ENCODE peak calls at places on chromosome 17, in four cellular contexts. One of them, this sample, is unnamed.

GRCh38 chr17:59914274-59914854 is 21.4 kb downstream of the RPS6KB1 start:
- DNase-seq in HFF-Myc: no peak
- DNase-seq in IMR-90: peak
- DNase-seq in fibroblast of lung: peak
- DNase-seq in this sample: peak

GRCh38 chr17:79671387-79671752 is 59.4 kb upstream of the ENPP7 start:
- DNase-seq in fibroblast of lung: no peak
- DNase-seq in IMR-90: no peak
- DNase-seq in HFF-Myc: no peak
- DNase-seq in this sample: no peak

GRCh38 chr17:15213381-15214087 is 51.6 kb downstream of the PMP22 start:
- DNase-seq in HFF-Myc: no peak
- DNase-seq in fibroblast of lung: no peak
- DNase-seq in IMR-90: peak
- DNase-seq in this sample: peak

GRCh38 chr17:65287040-65287439 is 149.9 kb downstream of the RGS9 start:
- DNase-seq in HFF-Myc: no peak
- DNase-seq in IMR-90: peak
- DNase-seq in fibroblast of lung: peak
- DNase-seq in this sample: peak

GRCh38 chr17:38879878-38880727 is 10.2 kb downstream of the LASP1 start:
- DNase-seq in IMR-90: peak
- DNase-seq in fibroblast of lung: peak
- DNase-seq in HFF-Myc: no peak
- DNase-seq in this sample: peak

GRCh38 chr17:80786470-80786869 is 205.2 kb upstream of the CHMP6 start:
- DNase-seq in HFF-Myc: no peak
- DNase-seq in fibroblast of lung: peak
- DNase-seq in IMR-90: no peak
- DNase-seq in this sample: no peak

GRCh38 chr17:77240976-77241375 is 100.2 kb downstream of the SEC14L1 start:
- DNase-seq in fibroblast of lung: no peak
- DNase-seq in IMR-90: no peak
- DNase-seq in HFF-Myc: no peak
- DNase-seq in this sample: no peak

GRCh38 chr17:59963738-59964454 is 644 bp downstream of the RNFT1 start:
- DNase-seq in IMR-90: peak
- DNase-seq in HFF-Myc: no peak
- DNase-seq in fibroblast of lung: peak
- DNase-seq in this sample: peak

GRCh38 chr17:59387351-59388069 is 56.1 kb downstream of the YPEL2 start:
- DNase-seq in HFF-Myc: no peak
- DNase-seq in fibroblast of lung: no peak
- DNase-seq in IMR-90: no peak
- DNase-seq in this sample: no peak

GRCh38 chr17:76735586-76736348 is 1.4 kb downstream of the SRSF2 start:
- DNase-seq in fibroblast of lung: no peak
- DNase-seq in IMR-90: no peak
- DNase-seq in HFF-Myc: no peak
- DNase-seq in this sample: no peak

GRCh38 chr17:5607946-5608345 is 23.6 kb upstream of the NLRP1 start:
- DNase-seq in HFF-Myc: no peak
- DNase-seq in fibroblast of lung: no peak
- DNase-seq in IMR-90: no peak
- DNase-seq in this sample: no peak

GRCh38 chr17:77231076-77231871 is 90.5 kb downstream of the SEC14L1 start:
- DNase-seq in IMR-90: no peak
- DNase-seq in HFF-Myc: no peak
- DNase-seq in fibroblast of lung: no peak
- DNase-seq in this sample: no peak

GRCh38 chr17:76075364-76076099 is 951 bp downstream of the GALR2 start:
- DNase-seq in IMR-90: no peak
- DNase-seq in fibroblast of lung: no peak
- DNase-seq in HFF-Myc: no peak
- DNase-seq in this sample: no peak

GRCh38 chr17:68052810-68053209 is 17.3 kb downstream of the KPNA2 start:
- DNase-seq in fibroblast of lung: no peak
- DNase-seq in HFF-Myc: no peak
- DNase-seq in IMR-90: no peak
- DNase-seq in this sample: no peak

GRCh38 chr17:19541445-19541844 is 7.8 kb downstream of the SLC47A1 start:
- DNase-seq in IMR-90: no peak
- DNase-seq in fibroblast of lung: no peak
- DNase-seq in HFF-Myc: no peak
- DNase-seq in this sample: no peak

GRCh38 chr17:47987240-47987835 is 16.4 kb downstream of the CDK5RAP3 start:
- DNase-seq in IMR-90: no peak
- DNase-seq in fibroblast of lung: peak
- DNase-seq in HFF-Myc: no peak
- DNase-seq in this sample: no peak

GRCh38 chr17:50627782-50628601 is 6.7 kb upstream of the ABCC3 start:
- DNase-seq in IMR-90: no peak
- DNase-seq in HFF-Myc: no peak
- DNase-seq in fibroblast of lung: no peak
- DNase-seq in this sample: no peak

GRCh38 chr17:59511726-59512125 is 53.7 kb upstream of the DHX40 start:
- DNase-seq in IMR-90: no peak
- DNase-seq in HFF-Myc: no peak
- DNase-seq in fibroblast of lung: no peak
- DNase-seq in this sample: no peak

GRCh38 chr17:18937981-18938691 is 13.8 kb upstream of the SLC5A10 start:
- DNase-seq in HFF-Myc: no peak
- DNase-seq in IMR-90: peak
- DNase-seq in fibroblast of lung: no peak
- DNase-seq in this sample: no peak

GRCh38 chr17:48498168-48498840 is 32.5 kb downstream of the HOXB1 start:
- DNase-seq in fibroblast of lung: no peak
- DNase-seq in IMR-90: no peak
- DNase-seq in HFF-Myc: no peak
- DNase-seq in this sample: no peak

GRCh38 chr17:49315974-49316570 is 46.0 kb downstream of the ZNF652 start:
- DNase-seq in HFF-Myc: no peak
- DNase-seq in fibroblast of lung: peak
- DNase-seq in IMR-90: peak
- DNase-seq in this sample: no peak

DNA sequence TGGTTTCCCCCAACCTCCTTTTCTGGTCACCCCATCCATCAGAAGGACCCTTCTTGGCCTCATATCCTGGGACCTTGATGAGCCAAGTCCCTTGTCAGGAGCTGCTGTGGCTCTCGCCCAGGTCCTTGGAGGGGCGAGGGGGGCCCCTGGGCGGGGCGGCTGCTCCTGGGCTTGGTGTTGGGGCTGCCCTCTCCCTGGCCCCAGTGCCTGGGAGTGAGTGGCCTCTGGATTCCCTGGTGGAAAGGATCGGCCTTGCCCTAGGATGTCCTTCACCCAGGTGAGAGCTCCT is 6.2 kb upstream of the NOTUM start:
- DNase-seq in HFF-Myc: no peak
- DNase-seq in IMR-90: no peak
- DNase-seq in fibroblast of lung: no peak
- DNase-seq in this sample: no peak
- H3K4me3 ChIP-seq in HFF-Myc: no peak
- H3K4me3 ChIP-seq in IMR-90: no peak
- H3K4me3 ChIP-seq in fibroblast of lung: peak
- H3K4me3 ChIP-seq in this sample: no peak

GRCh38 chr17:46193626-46194392 is 580 bp upstream of the KANSL1 start:
- DNase-seq in fibroblast of lung: peak
- DNase-seq in HFF-Myc: peak
- DNase-seq in IMR-90: peak
- DNase-seq in this sample: peak

GRCh38 chr17:46193246-46193625 is at the start of gene KANSL1:
- DNase-seq in fibroblast of lung: peak
- DNase-seq in HFF-Myc: peak
- DNase-seq in IMR-90: peak
- DNase-seq in this sample: peak

GRCh38 chr17:46195217-46195855 is 2.1 kb upstream of the KANSL1 start:
- DNase-seq in HFF-Myc: no peak
- DNase-seq in fibroblast of lung: no peak
- DNase-seq in IMR-90: no peak
- DNase-seq in this sample: no peak

GRCh38 chr17:46195939-46196338 is 2.7 kb upstream of the KANSL1 start:
- DNase-seq in IMR-90: no peak
- DNase-seq in fibroblast of lung: no peak
- DNase-seq in HFF-Myc: no peak
- DNase-seq in this sample: peak

GRCh38 chr17:46194393-46195216 is 1.4 kb upstream of the KANSL1 start:
- DNase-seq in fibroblast of lung: peak
- DNase-seq in IMR-90: peak
- DNase-seq in HFF-Myc: peak
- DNase-seq in this sample: peak
- TF ChIP-seq CTCF in fibroblast of lung: peak
- TF ChIP-seq CTCF in IMR-90: peak
- TF ChIP-seq CTCF in HFF-Myc: peak
- TF ChIP-seq CTCF in this sample: peak

GRCh38 chr17:32265896-32266388 is 310 bp downstream of the RHBDL3 start:
- DNase-seq in fibroblast of lung: no peak
- DNase-seq in HFF-Myc: no peak
- DNase-seq in IMR-90: no peak
- DNase-seq in this sample: no peak

GRCh38 chr17:32264823-32265191 is 825 bp upstream of the RHBDL3 start:
- DNase-seq in IMR-90: no peak
- DNase-seq in fibroblast of lung: no peak
- DNase-seq in HFF-Myc: no peak
- DNase-seq in this sample: no peak

GRCh38 chr17:32267690-32268205 is 2.1 kb downstream of the RHBDL3 start:
- DNase-seq in fibroblast of lung: no peak
- DNase-seq in HFF-Myc: no peak
- DNase-seq in IMR-90: no peak
- DNase-seq in this sample: no peak

GRCh38 chr17:32265192-32265895 is at the start of gene RHBDL3:
- DNase-seq in HFF-Myc: no peak
- DNase-seq in IMR-90: no peak
- DNase-seq in fibroblast of lung: no peak
- DNase-seq in this sample: no peak

DNA sequence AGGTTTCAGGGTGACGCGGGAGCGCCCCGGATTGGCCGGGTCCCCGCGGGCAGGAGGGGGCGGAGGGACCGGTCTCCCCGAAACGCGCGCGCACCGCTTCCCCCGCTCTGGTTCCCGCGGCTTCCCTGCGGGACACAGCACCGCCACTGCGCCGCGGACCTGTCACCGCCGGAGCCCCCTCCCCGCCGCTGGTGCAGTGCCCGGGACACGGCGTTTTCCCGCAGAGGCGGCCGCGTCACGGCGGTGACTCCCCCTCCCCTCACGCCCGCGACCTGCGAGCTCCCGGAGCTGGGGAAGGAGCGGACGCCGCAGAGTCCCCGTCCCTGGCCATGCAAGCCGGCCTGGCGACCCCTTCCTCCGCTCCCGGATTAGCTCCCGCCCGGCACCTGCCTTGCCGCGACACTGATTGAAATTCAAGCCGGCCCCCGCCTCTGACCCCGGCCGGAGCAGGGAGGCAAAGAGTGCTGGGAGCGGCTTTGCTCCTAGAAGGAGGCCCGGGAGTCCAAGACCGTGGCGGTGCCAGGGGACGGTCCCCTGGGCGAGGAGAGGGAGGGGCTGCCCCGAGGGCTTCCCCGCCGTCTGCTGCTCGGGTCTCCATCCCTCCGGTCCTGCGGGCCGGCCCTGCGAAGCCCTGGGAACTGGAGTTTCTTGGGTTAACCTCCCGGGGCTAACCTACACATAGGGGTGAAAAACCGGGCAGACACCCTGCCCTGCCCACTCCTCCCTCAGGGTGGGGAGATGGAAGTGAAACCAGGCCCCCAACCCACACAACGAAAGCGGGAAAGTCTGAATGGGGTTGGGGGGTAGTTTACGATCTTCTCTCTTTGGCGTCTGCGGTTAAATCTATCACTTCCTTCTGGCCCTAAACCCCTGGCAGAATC is 997 bp downstream of the RHBDL3 start:
- DNase-seq in HFF-Myc: no peak
- DNase-seq in IMR-90: no peak
- DNase-seq in fibroblast of lung: no peak
- DNase-seq in this sample: no peak
- H3K4me3 ChIP-seq in HFF-Myc: peak
- H3K4me3 ChIP-seq in IMR-90: peak
- H3K4me3 ChIP-seq in fibroblast of lung: peak
- H3K4me3 ChIP-seq in this sample: peak

DNA sequence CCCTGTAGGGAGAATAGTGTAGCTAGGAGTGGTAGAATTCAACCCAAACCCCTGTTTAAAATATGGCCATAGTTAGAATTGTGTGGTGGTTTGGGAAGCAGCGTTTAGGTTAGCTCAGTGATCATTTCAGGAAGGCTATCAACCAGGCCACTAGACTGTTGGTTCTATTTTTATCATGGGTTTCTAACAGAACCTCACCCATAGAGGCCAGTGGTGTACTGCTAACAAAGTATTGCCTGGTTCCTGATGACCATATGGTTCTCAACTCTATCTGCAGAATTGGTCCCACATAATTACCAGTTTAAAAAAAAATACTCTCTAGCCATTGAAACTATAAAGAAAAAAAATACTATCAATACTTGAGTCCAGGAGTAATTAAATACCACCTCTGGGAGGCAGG is 70.5 kb upstream of the RASL10B start:
- DNase-seq in fibroblast of lung: no peak
- DNase-seq in HFF-Myc: no peak
- DNase-seq in IMR-90: no peak
- DNase-seq in this sample: no peak
- TF ChIP-seq CTCF in fibroblast of lung: no peak
- TF ChIP-seq CTCF in HFF-Myc: no peak
- TF ChIP-seq CTCF in IMR-90: no peak
- TF ChIP-seq CTCF in this sample: no peak

GRCh38 chr17:72467841-72468653 is 347.2 kb downstream of the SOX9 start:
- DNase-seq in HFF-Myc: peak
- DNase-seq in fibroblast of lung: peak
- DNase-seq in IMR-90: no peak
- DNase-seq in this sample: peak
- H3K4me3 ChIP-seq in HFF-Myc: no peak
- H3K4me3 ChIP-seq in fibroblast of lung: no peak
- H3K4me3 ChIP-seq in IMR-90: no peak
- H3K4me3 ChIP-seq in this sample: no peak

DNA sequence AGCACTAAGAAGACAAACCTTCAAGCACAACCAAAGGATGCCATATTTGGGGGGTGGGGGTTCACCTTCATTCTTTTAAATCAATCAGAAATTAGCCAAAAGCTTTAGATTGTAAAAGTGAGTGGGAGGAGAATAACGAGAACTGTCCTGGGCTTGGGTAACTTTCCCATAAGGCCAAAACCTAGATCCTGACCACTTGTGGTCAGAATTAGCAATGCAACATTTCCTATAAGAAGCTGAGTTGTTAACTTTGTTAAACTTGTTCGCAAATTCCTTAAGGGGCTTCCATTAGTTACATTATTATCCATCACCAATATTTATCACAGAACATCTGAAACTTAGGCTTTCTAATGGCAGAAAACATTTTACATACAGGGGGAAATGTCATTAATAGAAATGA is 25.1 kb downstream of the STAT5B start:
- DNase-seq in fibroblast of lung: peak
- DNase-seq in IMR-90: no peak
- DNase-seq in HFF-Myc: no peak
- DNase-seq in this sample: peak
- TF ChIP-seq CTCF in fibroblast of lung: peak
- TF ChIP-seq CTCF in IMR-90: peak
- TF ChIP-seq CTCF in HFF-Myc: peak
- TF ChIP-seq CTCF in this sample: peak

This sample was measured in fibroblast of pulmonary artery.